ENCODE peak calls at places on chromosomes 3 and 15, in nine cellular contexts. J, T, F, I, P, O, X, Q and S are unnamed samples.
A peak's percentile ranks its signal among the peaks of the same experiment; 100 is the strongest.

GRCh38 chr15:59797756-59798604 is 108.9 kb upstream of the BNIP2 start:
- DNase-seq in J (no peak), T (no peak), F (no peak), I (no peak), P (no peak), O (no peak), X (no peak), Q (no peak), S (no peak)

GRCh38 chr15:82093774-82094211 is 48.0 kb upstream of the MEX3B start:
- DNase-seq in J (no peak), T (no peak), F (no peak), I (no peak), P (peak; percentile 41), O (peak; percentile 97), X (no peak), Q (no peak), S (no peak)

GRCh38 chr15:75203017-75203907 is 1.6 kb downstream of the C15orf39 start:
- DNase-seq in J (no peak), T (no peak), F (peak; percentile 72), I (no peak), P (no peak), O (peak; percentile 12), X (no peak), Q (no peak), S (no peak)

GRCh38 chr15:43828061-43828657 is 1.4 kb downstream of the WDR76 start:
- DNase-seq in J (no peak), T (no peak), F (no peak), I (no peak), P (no peak), O (peak; percentile 19), X (no peak), Q (no peak), S (no peak)

GRCh38 chr3:135752851-135753250 is 212.7 kb upstream of the PPP2R3A start:
- DNase-seq in J (no peak), T (no peak), F (no peak), I (no peak), P (no peak), O (no peak), X (no peak), Q (no peak), S (no peak)

GRCh38 chr3:110623571-110623970 is 448.0 kb upstream of the NECTIN3 start:
- DNase-seq in J (no peak), T (no peak), F (no peak), I (no peak), P (no peak), O (no peak), X (no peak), Q (no peak), S (no peak)

GRCh38 chr15:85795669-85796305 is 1.1 kb upstream of the KLHL25 start:
- DNase-seq in J (no peak), T (no peak), F (no peak), I (no peak), P (no peak), O (no peak), X (no peak), Q (peak; percentile 46), S (no peak)

GRCh38 chr15:90866161-90866715 is 2.1 kb upstream of the FURIN start:
- DNase-seq in J (no peak), T (no peak), F (no peak), I (no peak), P (no peak), O (no peak), X (no peak), Q (no peak), S (no peak)

GRCh38 chr3:157195965-157196364 is 36.0 kb upstream of the CCNL1 start:
- DNase-seq in J (no peak), T (no peak), F (no peak), I (no peak), P (no peak), O (no peak), X (no peak), Q (no peak), S (no peak)

GRCh38 chr3:155912574-155913190 is 42.2 kb downstream of the GMPS start:
- DNase-seq in J (no peak), T (no peak), F (no peak), I (peak; percentile 46), P (no peak), O (peak; percentile 39), X (no peak), Q (no peak), S (no peak)

GRCh38 chr3:47794585-47794984 is 8.4 kb upstream of the DHX30 start:
- DNase-seq in J (no peak), T (no peak), F (no peak), I (no peak), P (no peak), O (no peak), X (no peak), Q (no peak), S (no peak)

GRCh38 chr3:187017511-187018230 is 87.3 kb downstream of the ST6GAL1 start:
- DNase-seq in J (no peak), T (no peak), F (no peak), I (no peak), P (no peak), O (no peak), X (peak; percentile 78), Q (no peak), S (no peak)

GRCh38 chr3:158106773-158107461 is 697 bp upstream of the SHOX2 start:
- DNase-seq in J (no peak), T (no peak), F (no peak), I (no peak), P (no peak), O (no peak), X (peak; percentile 45), Q (no peak), S (no peak)

GRCh38 chr3:10380906-10381795 is 60.2 kb upstream of the SEC13 start:
- DNase-seq in J (no peak), T (no peak), F (no peak), I (no peak), P (no peak), O (no peak), X (no peak), Q (no peak), S (no peak)

GRCh38 chr15:90002428-90002844 is 1.3 kb downstream of the ZNF710 start:
- DNase-seq in J (no peak), T (peak; percentile 79), F (peak; percentile 75), I (peak; percentile 35), P (no peak), O (peak; percentile 46), X (peak; percentile 42), Q (peak; percentile 62), S (no peak)

GRCh38 chr3:159672728-159673471 is 315.7 kb upstream of the IL12A start:
- DNase-seq in J (no peak), T (no peak), F (no peak), I (no peak), P (no peak), O (no peak), X (no peak), Q (no peak), S (no peak)

GRCh38 chr15:45166792-45167630 is 20.8 kb downstream of the SHF start:
- DNase-seq in J (peak; percentile 53), T (peak; percentile 95), F (peak; percentile 92), I (peak; percentile 87), P (peak; percentile 87), O (peak; percentile 75), X (peak; percentile 85), Q (peak; percentile 89), S (peak; percentile 95)
- TF ChIP-seq POLR2A in J (no peak), T (no peak), F (no peak), I (peak; percentile 46), P (peak; percentile 71), O (peak; percentile 46), X (no peak), Q (peak; percentile 67), S (peak; percentile 50)

GRCh38 chr3:128804817-128805166 is 74.6 kb upstream of the ACAD9 start:
- DNase-seq in J (no peak), T (no peak), F (no peak), I (no peak), P (no peak), O (no peak), X (no peak), Q (no peak), S (no peak)
- TF ChIP-seq POLR2A in J (no peak), T (no peak), F (no peak), I (no peak), P (no peak), O (no peak), X (no peak), Q (no peak), S (no peak)

GRCh38 chr15:84752195-84752594 is 3.8 kb downstream of the ZNF592 start:
- DNase-seq in J (no peak), T (no peak), F (no peak), I (no peak), P (no peak), O (no peak), X (no peak), Q (no peak), S (no peak)

GRCh38 chr15:84748274-84749110 is at the start of gene ZNF592:
- DNase-seq in J (no peak), T (peak; percentile 80), F (peak; percentile 93), I (peak; percentile 83), P (peak; percentile 89), O (peak; percentile 70), X (peak; percentile 72), Q (peak; percentile 89), S (peak; percentile 61)

GRCh38 chr15:84750583-84751092 is 2.2 kb downstream of the ZNF592 start:
- DNase-seq in J (no peak), T (no peak), F (no peak), I (no peak), P (no peak), O (no peak), X (no peak), Q (no peak), S (no peak)

GRCh38 chr15:84749111-84749991 is 959 bp downstream of the ZNF592 start:
- DNase-seq in J (no peak), T (no peak), F (peak; percentile 67), I (peak; percentile 71), P (peak; percentile 36), O (no peak), X (peak; percentile 67), Q (peak; percentile 41), S (no peak)

DNA sequence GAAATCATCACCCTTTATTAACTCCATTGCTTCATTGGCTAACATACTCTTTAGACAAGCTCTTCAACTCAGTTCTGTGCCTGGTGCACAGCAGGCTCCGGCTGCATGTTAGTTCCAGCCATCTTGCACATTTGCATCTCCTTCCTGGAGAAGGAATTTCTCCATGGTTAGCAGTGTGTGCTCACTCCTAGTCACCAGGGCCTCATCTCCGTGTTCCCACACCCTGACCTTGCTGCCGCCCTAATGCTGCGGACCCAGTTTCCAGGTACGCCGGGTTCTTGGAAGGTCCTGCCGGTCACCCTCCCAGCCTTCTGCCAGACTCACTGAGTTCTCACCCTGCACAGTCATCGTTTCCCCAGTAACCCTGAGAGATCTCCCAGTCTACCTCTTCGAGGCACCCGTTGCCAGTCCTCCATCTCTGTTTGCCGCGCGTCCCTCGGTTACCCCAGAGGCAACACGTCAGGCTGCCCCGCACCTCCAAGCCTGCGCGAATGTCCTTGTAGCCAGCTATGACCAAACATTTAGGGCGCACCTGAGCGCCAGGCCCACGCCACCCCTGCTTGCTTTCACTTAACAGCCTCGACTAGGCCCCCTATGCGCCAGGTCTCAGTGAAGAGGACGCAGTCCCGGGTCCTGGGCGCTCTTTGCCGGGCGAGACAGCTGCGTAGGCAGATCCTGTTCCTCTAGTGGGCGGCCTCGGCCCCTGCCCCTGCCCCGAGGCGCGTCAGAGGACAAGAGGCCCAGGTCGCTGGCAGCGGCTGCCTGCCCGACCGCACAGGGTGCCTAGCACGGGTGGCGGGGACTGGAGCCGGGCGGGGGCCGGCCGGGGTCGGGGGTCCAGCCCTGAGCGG is 744 bp upstream of the ZNF592 start:
- DNase-seq in J (peak; percentile 39), T (peak; percentile 87), F (peak; percentile 90), I (peak; percentile 85), P (no peak), O (peak; percentile 60), X (peak; percentile 69), Q (peak; percentile 78), S (no peak)
- TF ChIP-seq POLR2A in J (no peak), T (peak; percentile 18), F (no peak), I (peak; percentile 78), P (peak; percentile 70), O (no peak), X (no peak), Q (peak; percentile 93), S (peak; percentile 23)

GRCh38 chr3:61194892-61195538 is 56.2 kb downstream of the FHIT start:
- DNase-seq in J (no peak), T (no peak), F (no peak), I (no peak), P (no peak), O (no peak), X (no peak), Q (no peak), S (no peak)
- TF ChIP-seq POLR2A in J (no peak), T (no peak), F (no peak), I (no peak), P (no peak), O (no peak), X (no peak), Q (no peak), S (no peak)